ENCODE peak calls at places on chromosomes 16 and 17, in five cellular contexts. I is fibroblast of lung; Y is transverse colon; H is IMR-90; Z is CD8-positive, alpha-beta T cell. C is an unnamed sample.
A peak's percentile ranks its signal among the peaks of the same experiment; 100 is the strongest.

GRCh38 chr17:13786000-13786598 is 184.4 kb upstream of the HS3ST3A1 start:
- DNase-seq in I (peak; percentile 86), H (peak; percentile 76), Y (no peak), Z (no peak), C (no peak)

GRCh38 chr16:1222553-1223354 is 2.3 kb downstream of the TPSG1 start:
- DNase-seq in Z (no peak), I (no peak), Y (no peak), H (no peak), C (no peak)

GRCh38 chr17:49472527-49472926 is 22.6 kb upstream of the NGFR start:
- DNase-seq in I (no peak), Z (no peak), Y (no peak), H (no peak), C (no peak)

GRCh38 chr17:14301761-14302401 is 1.0 kb downstream of the HS3ST3B1 start:
- DNase-seq in H (peak; percentile 48), Y (peak; percentile 43), Z (peak; percentile 55), I (peak; percentile 65), C (peak; percentile 33)

GRCh38 chr16:19831678-19832077 is 53.0 kb downstream of the GPRC5B start:
- DNase-seq in Y (no peak), I (peak; percentile 74), Z (no peak), H (peak; percentile 89), C (no peak)

GRCh38 chr16:48330133-48330846 is 54.9 kb downstream of the SIAH1 start:
- DNase-seq in Y (no peak), Z (no peak), I (peak; percentile 23), H (peak; percentile 37), C (no peak)

GRCh38 chr16:588639-588888 is 1.3 kb upstream of the RAB40C start:
- DNase-seq in Z (peak; percentile 60), I (peak; percentile 58), Y (peak; percentile 64), H (peak; percentile 80), C (no peak)

GRCh38 chr16:63100082-63100481 is 1063.8 kb upstream of the CDH8 start:
- DNase-seq in H (no peak), Z (no peak), Y (no peak), I (no peak), C (no peak)

GRCh38 chr16:9033125-9033830 is 58.2 kb upstream of the HAPSTR1 start:
- DNase-seq in I (peak; percentile 78), H (peak; percentile 71), Y (peak; percentile 59), Z (no peak), C (no peak)

GRCh38 chr16:21161211-21161610 is 2.7 kb downstream of the LDAF1 start:
- DNase-seq in H (peak; percentile 35), Y (no peak), I (no peak), Z (no peak), C (no peak)

GRCh38 chr17:81579821-81580321 is 27.7 kb upstream of the FAAP100 start:
- DNase-seq in Y (no peak), Z (no peak), I (no peak), H (peak; percentile 79), C (no peak)

GRCh38 chr17:41347872-41348760 is 2.5 kb downstream of the KRT33A start:
- DNase-seq in Z (no peak), H (no peak), I (no peak), Y (no peak), C (no peak)

GRCh38 chr17:40864661-40865380 is 2.2 kb downstream of the KRT12 start:
- DNase-seq in H (no peak), Z (no peak), Y (no peak), I (no peak), C (no peak)

GRCh38 chr16:21190599-21190998 is 20.8 kb downstream of the ZP2 start:
- DNase-seq in Z (no peak), H (peak; percentile 11), I (peak; percentile 36), Y (no peak), C (no peak)

GRCh38 chr17:48053758-48054237 is 5.6 kb downstream of the NFE2L1 start:
- DNase-seq in Y (no peak), I (no peak), H (no peak), Z (no peak), C (no peak)

GRCh38 chr17:48051278-48051677 is 3.1 kb downstream of the NFE2L1 start:
- DNase-seq in I (no peak), Z (no peak), H (no peak), Y (no peak), C (no peak)

GRCh38 chr17:48052956-48053757 is 5.0 kb downstream of the NFE2L1 start:
- DNase-seq in H (peak; percentile 40), Y (peak; percentile 57), I (peak; percentile 47), Z (no peak), C (peak; percentile 89)

GRCh38 chr17:48054238-48055185 is 6.4 kb downstream of the NFE2L1 start:
- DNase-seq in H (peak; percentile 60), Y (peak; percentile 35), I (peak; percentile 86), Z (no peak), C (peak; percentile 76)

GRCh38 chr17:48051706-48052486 is 3.7 kb downstream of the NFE2L1 start:
- DNase-seq in Z (no peak), Y (peak; percentile 50), H (peak; percentile 68), I (peak; percentile 85), C (peak; percentile 74)
- TF ChIP-seq CTCF in Z (no peak), Y (no peak), H (peak; percentile 12), I (peak; percentile 20), C (peak; percentile 46)

DNA sequence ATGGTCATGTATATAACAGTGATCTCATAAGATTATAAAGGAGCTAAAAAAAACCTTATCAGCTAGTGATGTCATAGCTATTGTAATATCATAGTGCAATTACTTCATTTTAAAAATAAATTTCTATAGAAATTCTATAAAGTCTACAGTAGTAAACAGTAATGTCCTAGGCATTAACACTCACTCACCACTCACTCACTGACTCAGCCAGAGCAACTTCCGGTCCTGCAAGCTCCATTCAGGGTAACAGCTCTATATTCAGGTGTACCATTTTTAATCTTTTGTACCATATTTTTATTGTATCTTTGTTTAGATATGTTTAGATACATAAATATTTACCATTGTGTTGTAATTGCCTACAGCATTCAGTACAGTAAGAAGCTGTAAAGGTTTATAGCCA is 524.4 kb upstream of the CDH5 start:
- DNase-seq in H (peak; percentile 19), I (no peak), Y (no peak), Z (no peak), C (no peak)
- H3K4me1 ChIP-seq in H (no peaks in the 10 kb centered on the region), I (no peaks in the 10 kb centered on the region), Y (no peaks in the 10 kb centered on the region), Z (no peaks in the 10 kb centered on the region), C (no peaks in the 10 kb centered on the region)

GRCh38 chr17:33290156-33290697 is 2.9 kb downstream of the ASIC2 start:
- DNase-seq in Y (no peak), Z (no peak), H (no peak), I (no peak), C (no peak)
- H3K27me3 ChIP-seq in Y (peaks cover 56% of the 10 kb centered on the region), Z (peaks cover 4% of the 10 kb centered on the region), H (peaks cover 21% of the 10 kb centered on the region), I (peaks cover 13% of the 10 kb centered on the region), C (peaks cover 98% of the 10 kb centered on the region)

GRCh38 chr16:3249020-3249419 is 7.4 kb downstream of the MEFV start:
- DNase-seq in H (no peak), Y (no peak), I (no peak), Z (no peak), C (no peak)

GRCh38 chr16:3249451-3249850 is 7.0 kb downstream of the MEFV start:
- DNase-seq in Z (no peak), H (no peak), I (no peak), Y (no peak), C (no peak)

GRCh38 chr16:3246002-3246401 is 10.4 kb downstream of the MEFV start:
- DNase-seq in Z (no peak), I (no peak), Y (no peak), H (no peak), C (no peak)

GRCh38 chr16:3246876-3247275 is 9.6 kb downstream of the MEFV start:
- DNase-seq in H (no peak), Y (no peak), Z (no peak), I (no peak), C (no peak)

DNA sequence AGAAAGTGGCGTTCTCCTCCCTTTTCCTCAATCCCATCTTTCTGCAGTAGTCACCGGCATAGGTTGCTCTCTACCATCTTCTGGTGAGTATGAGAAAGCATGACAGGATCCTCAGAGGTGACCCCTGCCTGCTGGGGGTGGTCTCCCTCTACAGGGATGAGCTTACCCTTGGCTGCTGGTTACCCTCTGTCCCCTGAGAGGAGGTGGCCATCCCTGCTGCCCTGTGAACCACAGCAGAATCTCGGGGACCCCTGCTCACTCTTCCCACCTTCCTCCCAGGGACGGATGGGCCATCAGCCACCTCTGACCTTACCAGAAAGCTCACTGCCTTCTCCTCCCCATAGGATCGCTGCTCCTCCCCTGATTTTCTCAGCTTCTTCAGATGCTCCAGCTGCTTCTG is 7.8 kb downstream of the MEFV start:
- DNase-seq in I (no peak), Y (no peak), Z (no peak), H (no peak), C (no peak)
- TF ChIP-seq CTCF in I (no peak), Y (no peak), Z (no peak), H (no peak), C (no peak)

GRCh38 chr16:75011634-75012307 is 12.9 kb downstream of the ZNRF1 start:
- DNase-seq in Y (no peak), H (peak; percentile 92), I (peak; percentile 89), Z (peak; percentile 5), C (no peak)
- H3K4me1 ChIP-seq in Y (peaks cover 29% of the 10 kb centered on the region), H (peaks cover 12% of the 10 kb centered on the region), I (peaks cover 13% of the 10 kb centered on the region), Z (no peaks in the 10 kb centered on the region), C (peaks cover 65% of the 10 kb centered on the region)

GRCh38 chr17:79819085-79819484 is 20.2 kb downstream of the CBX4 start:
- DNase-seq in Y (no peak), H (no peak), I (no peak), Z (no peak), C (no peak)

GRCh38 chr17:79818026-79818758 is 21.0 kb downstream of the CBX4 start:
- DNase-seq in Y (no peak), Z (no peak), I (no peak), H (no peak), C (no peak)

GRCh38 chr17:79821331-79822095 is 17.7 kb downstream of the CBX4 start:
- DNase-seq in Y (no peak), H (no peak), Z (no peak), I (no peak), C (no peak)

GRCh38 chr17:79820959-79821330 is 18.3 kb downstream of the CBX4 start:
- DNase-seq in Y (no peak), H (no peak), I (no peak), Z (no peak), C (no peak)

DNA sequence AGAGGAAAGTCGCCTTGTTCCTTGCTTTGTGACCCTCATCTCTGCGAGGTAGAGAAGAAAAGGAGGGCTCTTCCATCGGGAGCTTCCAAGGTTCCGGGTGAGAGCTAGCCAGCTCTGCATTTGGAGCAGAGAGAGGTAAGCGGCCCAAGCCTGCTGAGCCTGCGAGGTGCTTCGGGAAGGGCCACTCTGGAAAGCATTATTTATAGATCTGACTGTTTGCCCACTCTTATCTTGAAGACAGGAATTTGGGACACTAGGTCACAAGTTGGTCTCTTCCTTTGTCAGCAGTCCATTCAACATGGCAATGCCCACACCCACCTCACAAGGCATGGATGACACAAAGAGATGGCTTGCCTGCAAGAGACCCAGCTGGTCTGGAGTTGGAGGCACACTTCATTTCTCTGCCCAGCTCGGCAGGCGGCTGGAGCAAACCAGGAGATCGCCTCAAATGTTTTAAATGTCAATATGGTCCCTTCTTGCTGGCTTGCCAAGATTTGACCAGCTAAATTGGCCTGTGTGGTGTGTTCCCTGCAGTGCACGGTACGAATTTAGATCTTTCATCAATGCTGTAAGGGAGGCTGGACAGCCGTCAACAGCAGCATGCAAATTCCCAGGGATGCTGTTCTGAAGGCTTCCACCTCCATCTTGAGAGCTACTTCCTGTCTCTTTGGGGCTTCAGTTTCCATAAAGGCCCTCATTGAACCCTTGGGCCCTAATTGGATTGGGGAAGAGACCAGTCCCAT is 19.5 kb downstream of the CBX4 start:
- DNase-seq in Z (no peak), H (no peak), I (no peak), Y (no peak), C (no peak)
- H3K27me3 ChIP-seq in Z (peaks cover 14% of the 10 kb centered on the region), H (peaks cover 62% of the 10 kb centered on the region), I (peaks cover 59% of the 10 kb centered on the region), Y (peaks cover 35% of the 10 kb centered on the region), C (peaks cover 44% of the 10 kb centered on the region)

C was measured in left ventricle myocardium inferior.